ENCODE peak calls at places on chromosomes 2 and 18, in six cellular contexts. One of them, this sample, is unnamed. For H3K4me1, the result is how much of the 10 kb centered on the place peaks cover.

GRCh38 chr2:216653931-216654365 is 20.7 kb downstream of the IGFBP2 start:
- DNase-seq in neuronal stem cell: no peak
- DNase-seq in H1: no peak
- DNase-seq in H9: no peak
- DNase-seq in mesendoderm: no peak
- DNase-seq in IMR-90: peak
- DNase-seq in this sample: peak

GRCh38 chr18:10085405-10085804 is 171.6 kb downstream of the VAPA start:
- DNase-seq in neuronal stem cell: no peak
- DNase-seq in IMR-90: peak
- DNase-seq in H1: no peak
- DNase-seq in mesendoderm: no peak
- DNase-seq in H9: no peak
- DNase-seq in this sample: peak

GRCh38 chr2:237956402-237956736 is 10.4 kb upstream of the UBE2F start:
- DNase-seq in IMR-90: no peak
- DNase-seq in neuronal stem cell: no peak
- DNase-seq in H1: no peak
- DNase-seq in mesendoderm: no peak
- DNase-seq in H9: peak
- DNase-seq in this sample: no peak

GRCh38 chr18:11258014-11258413 is 108.6 kb upstream of the PIEZO2 start:
- DNase-seq in neuronal stem cell: no peak
- DNase-seq in H9: no peak
- DNase-seq in H1: no peak
- DNase-seq in IMR-90: no peak
- DNase-seq in mesendoderm: no peak
- DNase-seq in this sample: no peak

GRCh38 chr2:165793161-165793778 is 777 bp downstream of the GALNT3 start:
- DNase-seq in H1: peak
- DNase-seq in mesendoderm: peak
- DNase-seq in IMR-90: no peak
- DNase-seq in H9: peak
- DNase-seq in neuronal stem cell: peak
- DNase-seq in this sample: peak

GRCh38 chr18:69727912-69728572 is 219.6 kb downstream of the CD226 start:
- DNase-seq in IMR-90: no peak
- DNase-seq in H1: no peak
- DNase-seq in H9: no peak
- DNase-seq in neuronal stem cell: no peak
- DNase-seq in mesendoderm: peak
- DNase-seq in this sample: no peak

GRCh38 chr18:58213445-58213844 is 169.4 kb downstream of the NEDD4L start:
- DNase-seq in IMR-90: peak
- DNase-seq in H9: no peak
- DNase-seq in neuronal stem cell: no peak
- DNase-seq in H1: no peak
- DNase-seq in mesendoderm: no peak
- DNase-seq in this sample: peak

GRCh38 chr2:183148967-183149366 is 24.7 kb downstream of the NUP35 start:
- DNase-seq in neuronal stem cell: no peak
- DNase-seq in H9: no peak
- DNase-seq in IMR-90: peak
- DNase-seq in H1: no peak
- DNase-seq in mesendoderm: no peak
- DNase-seq in this sample: peak

GRCh38 chr2:130756041-130756720 is 841 bp downstream of the AMER3 start:
- DNase-seq in H1: peak
- DNase-seq in mesendoderm: peak
- DNase-seq in H9: peak
- DNase-seq in IMR-90: no peak
- DNase-seq in neuronal stem cell: peak
- DNase-seq in this sample: no peak

GRCh38 chr2:157246212-157247067 is 11.1 kb upstream of the GALNT5 start:
- DNase-seq in H9: peak
- DNase-seq in IMR-90: peak
- DNase-seq in mesendoderm: peak
- DNase-seq in H1: no peak
- DNase-seq in neuronal stem cell: peak
- DNase-seq in this sample: no peak

GRCh38 chr18:1392046-1392445 is 487.4 kb downstream of the ADCYAP1 start:
- DNase-seq in H9: no peak
- DNase-seq in H1: no peak
- DNase-seq in mesendoderm: peak
- DNase-seq in neuronal stem cell: no peak
- DNase-seq in IMR-90: no peak
- DNase-seq in this sample: no peak

GRCh38 chr2:54901224-54901986 is 148.8 kb downstream of the RTN4 start:
- DNase-seq in H1: no peak
- DNase-seq in IMR-90: no peak
- DNase-seq in neuronal stem cell: no peak
- DNase-seq in mesendoderm: no peak
- DNase-seq in H9: no peak
- DNase-seq in this sample: no peak

GRCh38 chr2:12918841-12919445 is 202.2 kb downstream of the TRIB2 start:
- DNase-seq in mesendoderm: no peak
- DNase-seq in neuronal stem cell: no peak
- DNase-seq in H1: no peak
- DNase-seq in IMR-90: peak
- DNase-seq in H9: no peak
- DNase-seq in this sample: peak

GRCh38 chr2:240467659-240468299 is 32.3 kb downstream of the GPC1 start:
- DNase-seq in IMR-90: no peak
- DNase-seq in mesendoderm: no peak
- DNase-seq in H1: peak
- DNase-seq in H9: peak
- DNase-seq in neuronal stem cell: no peak
- DNase-seq in this sample: no peak

GRCh38 chr2:170822292-170822884 is 5.7 kb downstream of the GAD1 start:
- DNase-seq in neuronal stem cell: peak
- DNase-seq in IMR-90: no peak
- DNase-seq in H1: peak
- DNase-seq in H9: peak
- DNase-seq in mesendoderm: peak
- DNase-seq in this sample: no peak

GRCh38 chr2:205734436-205734835 is 52.1 kb downstream of the NRP2 start:
- DNase-seq in mesendoderm: peak
- DNase-seq in H1: no peak
- DNase-seq in H9: peak
- DNase-seq in neuronal stem cell: no peak
- DNase-seq in IMR-90: peak
- DNase-seq in this sample: peak

GRCh38 chr2:166126014-166126639 is 1.7 kb downstream of the SCN1A start:
- DNase-seq in neuronal stem cell: no peak
- DNase-seq in mesendoderm: no peak
- DNase-seq in IMR-90: no peak
- DNase-seq in H9: no peak
- DNase-seq in H1: no peak
- DNase-seq in this sample: no peak

GRCh38 chr2:131645177-131645765 is 117.6 kb downstream of the CCDC74A start:
- DNase-seq in mesendoderm: no peak
- DNase-seq in H9: no peak
- DNase-seq in IMR-90: no peak
- DNase-seq in H1: no peak
- DNase-seq in neuronal stem cell: no peak
- DNase-seq in this sample: no peak

GRCh38 chr18:23058746-23059440 is 76.4 kb upstream of the CABLES1 start:
- DNase-seq in IMR-90: peak
- DNase-seq in H1: no peak
- DNase-seq in H9: no peak
- DNase-seq in neuronal stem cell: no peak
- DNase-seq in mesendoderm: no peak
- DNase-seq in this sample: no peak

GRCh38 chr2:80560298-80560697 is 255.7 kb upstream of the LRRTM1 start:
- DNase-seq in H9: no peak
- DNase-seq in mesendoderm: no peak
- DNase-seq in IMR-90: no peak
- DNase-seq in neuronal stem cell: no peak
- DNase-seq in H1: no peak
- DNase-seq in this sample: peak

GRCh38 chr2:217102941-217103340 is 243.1 kb upstream of the TNP1 start:
- DNase-seq in H1: no peak
- DNase-seq in IMR-90: no peak
- DNase-seq in mesendoderm: no peak
- DNase-seq in H9: no peak
- DNase-seq in neuronal stem cell: no peak
- DNase-seq in this sample: no peak

DNA sequence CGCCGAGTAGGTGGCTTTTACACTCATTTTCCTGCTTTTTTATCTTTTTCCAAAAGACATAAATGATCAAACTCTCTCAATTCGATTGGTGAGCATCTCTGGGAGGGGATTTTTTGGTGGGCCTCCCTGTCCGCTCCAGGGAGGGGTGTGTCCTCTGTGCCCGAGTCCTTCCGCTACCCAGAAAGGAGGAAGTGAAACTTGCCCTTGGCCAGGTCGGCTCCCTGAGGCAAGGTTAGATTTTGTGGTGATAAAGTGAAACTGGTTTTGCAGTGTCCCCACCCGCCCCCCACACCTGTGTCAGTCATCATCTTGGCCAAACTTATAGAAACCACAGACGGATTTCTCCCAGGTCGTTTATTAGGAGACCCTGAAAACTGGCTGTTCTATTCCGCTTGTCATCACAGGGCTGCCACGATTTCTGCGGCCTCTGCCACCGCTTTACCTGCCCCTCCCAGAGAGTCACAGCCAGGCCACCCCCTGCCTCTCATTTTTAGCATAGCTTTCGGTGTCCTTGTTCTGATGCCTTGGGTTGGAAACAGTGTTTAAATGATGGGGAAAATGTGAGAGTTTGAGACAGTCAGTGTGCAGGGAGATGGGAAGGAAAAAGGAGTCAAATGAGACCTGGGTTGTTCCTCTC is 93.6 kb downstream of the SH3BP4 start:
- DNase-seq in H1: no peak
- DNase-seq in mesendoderm: no peak
- DNase-seq in H9: no peak
- DNase-seq in neuronal stem cell: no peak
- DNase-seq in IMR-90: no peak
- DNase-seq in this sample: no peak
- H3K4me1 ChIP-seq in H1: under half
- H3K4me1 ChIP-seq in mesendoderm: under half
- H3K4me1 ChIP-seq in H9: under half
- H3K4me1 ChIP-seq in neuronal stem cell: under half
- H3K4me1 ChIP-seq in IMR-90: under half
- H3K4me1 ChIP-seq in this sample: under half

DNA sequence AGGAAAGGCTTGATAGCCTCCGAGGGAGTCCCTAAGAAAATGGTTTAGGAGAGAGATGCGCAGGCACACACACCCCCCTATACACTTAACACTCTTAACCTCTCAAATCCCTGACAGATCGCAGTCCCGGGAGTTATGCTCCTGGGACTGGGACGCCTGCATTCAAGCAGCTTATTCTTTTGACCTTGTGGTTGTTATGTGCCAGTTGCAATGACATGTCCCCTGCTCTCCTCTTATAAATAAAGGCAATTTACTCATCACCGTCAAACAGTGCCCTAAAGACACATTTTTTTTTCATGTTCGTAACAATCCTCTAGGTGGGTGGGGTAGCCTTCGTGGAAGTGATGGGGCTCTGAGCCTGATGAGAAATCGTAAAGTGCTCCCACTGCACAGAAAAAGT is 162.2 kb downstream of the LRRC30 start:
- DNase-seq in IMR-90: no peak
- DNase-seq in mesendoderm: no peak
- DNase-seq in H9: no peak
- DNase-seq in neuronal stem cell: no peak
- DNase-seq in H1: no peak
- DNase-seq in this sample: no peak
- H2BK15ac ChIP-seq in IMR-90: no peak
- H2BK15ac ChIP-seq in mesendoderm: no peak
- H2BK15ac ChIP-seq in H9: no peak
- H2BK15ac ChIP-seq in neuronal stem cell: no peak
- H2BK15ac ChIP-seq in H1: no peak
- H2BK15ac ChIP-seq in this sample: no peak

GRCh38 chr2:225038076-225038571 is 4.1 kb downstream of the DOCK10 start:
- DNase-seq in neuronal stem cell: no peak
- DNase-seq in mesendoderm: no peak
- DNase-seq in IMR-90: no peak
- DNase-seq in H9: no peak
- DNase-seq in H1: no peak
- DNase-seq in this sample: no peak

GRCh38 chr2:225041871-225042799 is at the start of gene DOCK10:
- DNase-seq in mesendoderm: peak
- DNase-seq in IMR-90: peak
- DNase-seq in H1: peak
- DNase-seq in H9: peak
- DNase-seq in neuronal stem cell: peak
- DNase-seq in this sample: peak

GRCh38 chr2:225040862-225041209 is 1.4 kb downstream of the DOCK10 start:
- DNase-seq in IMR-90: peak
- DNase-seq in H9: no peak
- DNase-seq in neuronal stem cell: no peak
- DNase-seq in mesendoderm: no peak
- DNase-seq in H1: no peak
- DNase-seq in this sample: no peak

GRCh38 chr2:225042800-225043167 is 516 bp upstream of the DOCK10 start:
- DNase-seq in H1: peak
- DNase-seq in mesendoderm: no peak
- DNase-seq in neuronal stem cell: no peak
- DNase-seq in H9: no peak
- DNase-seq in IMR-90: no peak
- DNase-seq in this sample: peak

DNA sequence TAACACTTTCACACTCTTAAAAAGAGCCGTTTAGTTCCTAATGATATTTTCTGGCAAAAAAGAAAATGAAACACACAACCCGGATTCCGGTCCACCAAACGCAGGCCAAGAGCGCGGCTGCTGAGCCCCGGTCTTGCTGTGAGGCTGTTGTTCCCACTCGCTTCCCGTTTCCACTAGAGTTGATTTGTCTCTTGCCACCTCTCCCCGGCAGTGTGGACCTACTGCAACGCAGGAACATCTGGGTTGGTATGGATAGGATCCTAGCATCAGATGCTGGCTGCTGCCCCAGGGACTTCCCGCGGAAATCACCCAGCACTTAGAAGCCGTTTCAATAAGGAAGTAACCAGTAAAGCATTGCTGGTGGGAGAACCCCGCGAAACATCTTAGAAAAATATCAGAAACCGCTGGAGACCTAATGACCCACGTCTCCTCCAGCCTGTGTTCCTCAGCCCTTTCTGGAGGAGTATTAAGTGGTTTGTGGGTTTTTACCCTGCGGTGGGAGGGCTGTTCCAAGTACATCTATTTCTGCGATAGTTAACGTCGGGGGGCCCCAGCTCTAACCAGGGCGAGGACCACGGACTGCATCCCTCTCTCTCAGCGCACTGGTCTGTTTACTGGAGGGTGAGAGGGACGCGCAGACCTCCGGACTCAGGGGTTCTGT is 928 bp downstream of the DOCK10 start:
- DNase-seq in H1: peak
- DNase-seq in mesendoderm: peak
- DNase-seq in H9: peak
- DNase-seq in neuronal stem cell: no peak
- DNase-seq in IMR-90: peak
- DNase-seq in this sample: peak
- H3K4me1 ChIP-seq in H1: under half
- H3K4me1 ChIP-seq in mesendoderm: under half
- H3K4me1 ChIP-seq in H9: under half
- H3K4me1 ChIP-seq in neuronal stem cell: under half
- H3K4me1 ChIP-seq in IMR-90: under half
- H3K4me1 ChIP-seq in this sample: under half

GRCh38 chr18:53375641-53376040 is 848.8 kb downstream of the MBD2 start:
- DNase-seq in H1: no peak
- DNase-seq in neuronal stem cell: no peak
- DNase-seq in H9: no peak
- DNase-seq in IMR-90: no peak
- DNase-seq in mesendoderm: peak
- DNase-seq in this sample: no peak
- H2BK15ac ChIP-seq in H1: no peak
- H2BK15ac ChIP-seq in neuronal stem cell: no peak
- H2BK15ac ChIP-seq in H9: no peak
- H2BK15ac ChIP-seq in IMR-90: no peak
- H2BK15ac ChIP-seq in mesendoderm: no peak
- H2BK15ac ChIP-seq in this sample: no peak